ENCODE peak calls at places on chromosomes 12 and 14, in four cellular contexts. One of them, this sample, is unnamed. For H3K4me1, the result is how much of the 10 kb centered on the place peaks cover.

GRCh38 chr14:76109087-76109880 is 42.4 kb upstream of the GPATCH2L start:
- DNase-seq in GM23248: peak
- DNase-seq in HCT116: no peak
- DNase-seq in OCI-LY7: no peak
- DNase-seq in this sample: no peak

GRCh38 chr14:67526676-67527459 is 6.2 kb upstream of the PLEKHH1 start:
- DNase-seq in GM23248: peak
- DNase-seq in HCT116: peak
- DNase-seq in OCI-LY7: peak
- DNase-seq in this sample: peak

GRCh38 chr12:64181504-64182291 is 40.4 kb downstream of the KICS2 start:
- DNase-seq in GM23248: peak
- DNase-seq in HCT116: peak
- DNase-seq in OCI-LY7: no peak
- DNase-seq in this sample: no peak

GRCh38 chr14:35352274-35353233 is 52.0 kb downstream of the NFKBIA start:
- DNase-seq in GM23248: no peak
- DNase-seq in HCT116: no peak
- DNase-seq in OCI-LY7: no peak
- DNase-seq in this sample: no peak

GRCh38 chr14:64746298-64747250 is 42.4 kb downstream of the PLEKHG3 start:
- DNase-seq in GM23248: no peak
- DNase-seq in HCT116: no peak
- DNase-seq in OCI-LY7: no peak
- DNase-seq in this sample: no peak

GRCh38 chr12:121038861-121039654 is at the start of gene OASL:
- DNase-seq in GM23248: peak
- DNase-seq in HCT116: no peak
- DNase-seq in OCI-LY7: no peak
- DNase-seq in this sample: peak

GRCh38 chr12:71691504-71692129 is 5.7 kb downstream of the TMEM19 start:
- DNase-seq in GM23248: no peak
- DNase-seq in HCT116: no peak
- DNase-seq in OCI-LY7: peak
- DNase-seq in this sample: peak

GRCh38 chr14:96284430-96284829 is 28.4 kb downstream of the BDKRB1 start:
- DNase-seq in GM23248: no peak
- DNase-seq in HCT116: no peak
- DNase-seq in OCI-LY7: no peak
- DNase-seq in this sample: no peak

GRCh38 chr14:56378474-56378873 is 201.1 kb upstream of the TMEM260 start:
- DNase-seq in GM23248: peak
- DNase-seq in HCT116: no peak
- DNase-seq in OCI-LY7: no peak
- DNase-seq in this sample: no peak

GRCh38 chr12:122517877-122518276 is 8.9 kb downstream of the RSRC2 start:
- DNase-seq in GM23248: peak
- DNase-seq in HCT116: no peak
- DNase-seq in OCI-LY7: no peak
- DNase-seq in this sample: no peak

GRCh38 chr12:65603428-65604351 is 220.6 kb upstream of the HMGA2 start:
- DNase-seq in GM23248: peak
- DNase-seq in HCT116: peak
- DNase-seq in OCI-LY7: no peak
- DNase-seq in this sample: no peak

GRCh38 chr14:59282366-59282765 is 93.9 kb downstream of the DAAM1 start:
- DNase-seq in GM23248: peak
- DNase-seq in HCT116: no peak
- DNase-seq in OCI-LY7: no peak
- DNase-seq in this sample: no peak

GRCh38 chr14:86897704-86898513 is 1095.1 kb downstream of the GALC start:
- DNase-seq in GM23248: no peak
- DNase-seq in HCT116: no peak
- DNase-seq in OCI-LY7: no peak
- DNase-seq in this sample: no peak

GRCh38 chr12:68977909-68978610 is 45.1 kb upstream of the CPM start:
- DNase-seq in GM23248: no peak
- DNase-seq in HCT116: no peak
- DNase-seq in OCI-LY7: no peak
- DNase-seq in this sample: no peak

GRCh38 chr14:75294649-75295033 is 16.0 kb downstream of the FOS start:
- DNase-seq in GM23248: no peak
- DNase-seq in HCT116: no peak
- DNase-seq in OCI-LY7: peak
- DNase-seq in this sample: no peak

GRCh38 chr12:85733984-85734383 is 102.2 kb downstream of the RASSF9 start:
- DNase-seq in GM23248: peak
- DNase-seq in HCT116: no peak
- DNase-seq in OCI-LY7: no peak
- DNase-seq in this sample: no peak

GRCh38 chr12:116508145-116509121 is 50.7 kb upstream of the MAP1LC3B2 start:
- DNase-seq in GM23248: peak
- DNase-seq in HCT116: no peak
- DNase-seq in OCI-LY7: no peak
- DNase-seq in this sample: no peak

GRCh38 chr12:102120564-102120873 is 536 bp downstream of the PARPBP start:
- DNase-seq in GM23248: no peak
- DNase-seq in HCT116: no peak
- DNase-seq in OCI-LY7: peak
- DNase-seq in this sample: no peak

GRCh38 chr14:63454863-63455622 is 88.1 kb downstream of the PPP2R5E start:
- DNase-seq in GM23248: peak
- DNase-seq in HCT116: no peak
- DNase-seq in OCI-LY7: no peak
- DNase-seq in this sample: no peak

GRCh38 chr12:6925543-6926279 is 2.0 kb upstream of the ATN1 start:
- DNase-seq in GM23248: peak
- DNase-seq in HCT116: peak
- DNase-seq in OCI-LY7: no peak
- DNase-seq in this sample: no peak

GRCh38 chr14:55458800-55459577 is 18.6 kb upstream of the TBPL2 start:
- DNase-seq in GM23248: peak
- DNase-seq in HCT116: no peak
- DNase-seq in OCI-LY7: no peak
- DNase-seq in this sample: no peak

GRCh38 chr12:40065636-40066035 is 40.2 kb downstream of the SLC2A13 start:
- DNase-seq in GM23248: no peak
- DNase-seq in HCT116: no peak
- DNase-seq in OCI-LY7: no peak
- DNase-seq in this sample: no peak

GRCh38 chr12:32444895-32445294 is 45.5 kb downstream of the FGD4 start:
- DNase-seq in GM23248: peak
- DNase-seq in HCT116: peak
- DNase-seq in OCI-LY7: no peak
- DNase-seq in this sample: no peak

GRCh38 chr14:90444077-90444696 is 47.4 kb downstream of the CALM1 start:
- DNase-seq in GM23248: peak
- DNase-seq in HCT116: no peak
- DNase-seq in OCI-LY7: no peak
- DNase-seq in this sample: no peak

GRCh38 chr12:128920468-128920867 is 67.2 kb downstream of the GLT1D1 start:
- DNase-seq in GM23248: peak
- DNase-seq in HCT116: no peak
- DNase-seq in OCI-LY7: no peak
- DNase-seq in this sample: no peak

GRCh38 chr12:88401153-88401552 is 179.1 kb downstream of the KITLG start:
- DNase-seq in GM23248: no peak
- DNase-seq in HCT116: no peak
- DNase-seq in OCI-LY7: no peak
- DNase-seq in this sample: peak

GRCh38 chr14:68616255-68616902 is 176.5 kb downstream of the ZFP36L1 start:
- DNase-seq in GM23248: peak
- DNase-seq in HCT116: peak
- DNase-seq in OCI-LY7: peak
- DNase-seq in this sample: peak

GRCh38 chr14:57293851-57294837 is 25.4 kb downstream of the AP5M1 start:
- DNase-seq in GM23248: peak
- DNase-seq in HCT116: no peak
- DNase-seq in OCI-LY7: peak
- DNase-seq in this sample: no peak

DNA sequence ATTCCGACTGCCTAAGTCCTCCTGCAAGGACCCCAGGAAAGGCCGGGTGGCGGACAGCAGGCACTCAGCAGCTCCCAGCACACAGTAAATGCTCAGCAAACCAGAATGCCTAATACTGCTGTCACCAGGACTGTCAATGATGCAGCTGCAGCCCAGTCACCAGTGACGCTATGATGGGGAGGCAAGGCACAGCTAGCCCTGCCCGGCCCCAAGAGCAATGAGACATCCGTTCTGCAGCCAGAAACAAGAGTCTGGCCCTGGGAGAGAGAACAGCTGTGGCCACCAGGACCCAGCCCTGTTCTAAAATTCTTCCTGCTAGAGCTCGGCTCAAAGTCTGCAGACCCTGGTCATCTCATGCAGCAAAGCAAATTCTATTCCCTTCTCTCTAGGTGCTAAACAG is 69.8 kb downstream of the NCOR2 start:
- DNase-seq in GM23248: peak
- DNase-seq in HCT116: no peak
- DNase-seq in OCI-LY7: no peak
- DNase-seq in this sample: no peak
- TF ChIP-seq EZH2phosphoT487 in GM23248: no peak
- TF ChIP-seq EZH2phosphoT487 in HCT116: no peak
- TF ChIP-seq EZH2phosphoT487 in OCI-LY7: no peak
- TF ChIP-seq EZH2phosphoT487 in this sample: no peak

DNA sequence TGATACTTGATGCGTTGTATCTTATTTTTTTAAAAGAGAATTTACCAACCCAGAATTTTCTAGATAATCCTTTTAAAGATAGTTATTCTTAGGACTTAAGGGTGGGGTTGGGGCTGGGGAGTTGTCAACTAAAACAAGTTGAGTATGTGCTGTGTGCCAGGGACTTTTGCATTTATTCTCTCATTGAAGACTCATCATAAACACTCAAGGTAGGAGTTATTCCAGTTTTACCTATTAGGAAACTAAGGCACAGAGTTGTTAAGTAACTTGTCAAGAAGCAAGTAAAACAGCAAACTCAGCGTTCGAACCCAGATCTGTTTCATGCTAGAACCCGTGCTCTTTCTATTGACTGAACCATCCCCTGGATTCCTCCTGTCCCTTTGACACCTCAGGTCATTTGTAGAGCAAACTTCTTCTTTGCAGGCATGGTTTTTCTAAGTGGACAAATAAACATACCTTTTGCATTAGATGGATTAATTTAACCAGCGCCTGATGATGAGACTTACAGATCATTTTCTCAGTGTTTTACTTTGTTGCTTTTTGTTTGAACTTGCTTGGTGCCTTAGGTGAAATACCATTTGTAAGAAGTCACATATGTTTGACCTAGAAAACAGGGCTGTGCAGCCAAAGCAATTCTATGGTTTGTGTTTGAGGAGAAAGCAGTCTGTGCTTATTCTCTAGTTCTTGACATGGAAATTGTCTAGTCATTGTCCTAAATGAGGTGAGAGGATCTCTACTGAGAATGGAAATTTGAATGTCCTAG is 110.9 kb downstream of the DIP2B start:
- DNase-seq in GM23248: peak
- DNase-seq in HCT116: no peak
- DNase-seq in OCI-LY7: no peak
- DNase-seq in this sample: no peak
- H3K4me1 ChIP-seq in GM23248: half or more
- H3K4me1 ChIP-seq in HCT116: under half
- H3K4me1 ChIP-seq in OCI-LY7: under half
- H3K4me1 ChIP-seq in this sample: under half

GRCh38 chr12:52280319-52280795 is 5.9 kb downstream of the KRT86 start:
- DNase-seq in GM23248: peak
- DNase-seq in HCT116: peak
- DNase-seq in OCI-LY7: no peak
- DNase-seq in this sample: no peak

GRCh38 chr12:52278530-52278929 is 4.1 kb downstream of the KRT86 start:
- DNase-seq in GM23248: no peak
- DNase-seq in HCT116: no peak
- DNase-seq in OCI-LY7: no peak
- DNase-seq in this sample: no peak

GRCh38 chr12:52279683-52280318 is 5.4 kb downstream of the KRT86 start:
- DNase-seq in GM23248: peak
- DNase-seq in HCT116: no peak
- DNase-seq in OCI-LY7: no peak
- DNase-seq in this sample: no peak

GRCh38 chr12:52277486-52278245 is 3.2 kb downstream of the KRT86 start:
- DNase-seq in GM23248: no peak
- DNase-seq in HCT116: no peak
- DNase-seq in OCI-LY7: no peak
- DNase-seq in this sample: no peak

GRCh38 chr12:52278931-52279682 is 4.7 kb downstream of the KRT86 start:
- DNase-seq in GM23248: peak
- DNase-seq in HCT116: peak
- DNase-seq in OCI-LY7: peak
- DNase-seq in this sample: peak
- H2AFZ ChIP-seq in GM23248: peak
- H2AFZ ChIP-seq in HCT116: peak
- H2AFZ ChIP-seq in OCI-LY7: no peak
- H2AFZ ChIP-seq in this sample: peak

GRCh38 chr12:15563683-15564082 is 225.5 kb downstream of the EPS8 start:
- DNase-seq in GM23248: peak
- DNase-seq in HCT116: no peak
- DNase-seq in OCI-LY7: no peak
- DNase-seq in this sample: no peak

GRCh38 chr12:15556411-15556810 is 232.8 kb downstream of the EPS8 start:
- DNase-seq in GM23248: no peak
- DNase-seq in HCT116: no peak
- DNase-seq in OCI-LY7: no peak
- DNase-seq in this sample: no peak

GRCh38 chr12:15555466-15555865 is 233.2 kb downstream of the PTPRO start:
- DNase-seq in GM23248: no peak
- DNase-seq in HCT116: no peak
- DNase-seq in OCI-LY7: no peak
- DNase-seq in this sample: no peak

GRCh38 chr12:15562263-15562662 is 226.9 kb downstream of the EPS8 start:
- DNase-seq in GM23248: no peak
- DNase-seq in HCT116: no peak
- DNase-seq in OCI-LY7: no peak
- DNase-seq in this sample: no peak

DNA sequence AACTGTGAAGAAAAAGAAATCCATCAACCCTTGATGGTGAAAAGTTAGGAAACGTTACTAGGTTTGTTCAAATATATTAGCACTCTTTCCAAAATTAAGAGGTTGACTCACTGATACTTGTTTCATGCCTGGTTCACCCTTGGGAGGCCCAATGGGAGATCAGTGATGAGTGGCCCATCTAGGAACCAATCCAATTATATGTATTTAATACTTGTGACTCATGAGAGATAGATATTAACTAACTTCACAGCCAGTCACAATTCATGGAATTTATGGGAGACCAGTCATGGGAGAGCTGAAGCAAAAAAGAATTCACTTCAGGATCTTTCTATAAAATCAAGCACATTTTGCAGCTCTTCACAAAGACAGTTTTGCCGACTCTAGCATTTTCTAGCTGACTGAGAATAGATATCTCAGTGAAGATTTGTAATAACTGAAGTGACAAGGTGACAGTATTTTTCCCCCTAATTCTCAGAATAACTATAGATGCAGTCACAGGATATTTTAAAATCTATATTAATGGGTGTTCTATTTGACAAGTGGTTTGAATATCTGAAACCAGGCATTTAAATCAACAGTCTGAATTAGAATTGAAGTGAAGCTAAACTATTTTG is 230.2 kb downstream of the EPS8 start:
- DNase-seq in GM23248: peak
- DNase-seq in HCT116: no peak
- DNase-seq in OCI-LY7: no peak
- DNase-seq in this sample: no peak
- TF ChIP-seq EZH2phosphoT487 in GM23248: no peak
- TF ChIP-seq EZH2phosphoT487 in HCT116: no peak
- TF ChIP-seq EZH2phosphoT487 in OCI-LY7: no peak
- TF ChIP-seq EZH2phosphoT487 in this sample: no peak

GRCh38 chr14:60760648-60761364 is 26.2 kb downstream of the MNAT1 start:
- DNase-seq in GM23248: no peak
- DNase-seq in HCT116: peak
- DNase-seq in OCI-LY7: no peak
- DNase-seq in this sample: no peak
- H3K4me1 ChIP-seq in GM23248: half or more
- H3K4me1 ChIP-seq in HCT116: under half
- H3K4me1 ChIP-seq in OCI-LY7: under half
- H3K4me1 ChIP-seq in this sample: under half

This sample was measured in MM.1S.